ENCODE peak calls at places on chromosomes 1 and 21, in eight cellular contexts. G, C, U, D, S, X, Z and N are unnamed samples.

GRCh38 chr1:74673351-74674111 is at the start of gene ERICH3:
- DNase-seq in G (peak; percentile 20), C (no peak), U (no peak), D (peak; percentile 62), S (no peak), X (no peak), Z (no peak), N (no peak)

GRCh38 chr1:36625959-36626337 is 143.2 kb upstream of the CSF3R start:
- DNase-seq in G (no peak), C (no peak), U (no peak), D (no peak), S (no peak), X (no peak), Z (no peak), N (no peak)

GRCh38 chr1:229117664-229118300 is 153.1 kb upstream of the RAB4A start:
- DNase-seq in G (no peak), C (no peak), U (peak; percentile 33), D (peak; percentile 12), S (peak; percentile 88), X (no peak), Z (no peak), N (peak; percentile 20)

GRCh38 chr1:119410977-119411376 is 4.0 kb upstream of the HSD3B2 start:
- DNase-seq in G (no peak), C (no peak), U (no peak), D (no peak), S (no peak), X (no peak), Z (no peak), N (no peak)

GRCh38 chr1:22976461-22977243 is 4.0 kb upstream of the LACTBL1 start:
- DNase-seq in G (peak; percentile 75), C (peak; percentile 38), U (peak; percentile 88), D (peak; percentile 85), S (peak; percentile 78), X (peak; percentile 38), Z (peak; percentile 40), N (peak; percentile 65)

GRCh38 chr1:117795190-117795589 is 134.2 kb downstream of the GDAP2 start:
- DNase-seq in G (no peak), C (no peak), U (peak; percentile 88), D (no peak), S (no peak), X (no peak), Z (peak; percentile 36), N (peak; percentile 73)

GRCh38 chr21:15060776-15061175 is 4.0 kb downstream of the NRIP1 start:
- DNase-seq in G (no peak), C (no peak), U (peak; percentile 55), D (no peak), S (no peak), X (no peak), Z (no peak), N (no peak)

GRCh38 chr1:53249706-53250105 is 11.4 kb upstream of the MAGOH start:
- DNase-seq in G (no peak), C (no peak), U (no peak), D (no peak), S (no peak), X (no peak), Z (no peak), N (no peak)

GRCh38 chr1:46539968-46540367 is 11.5 kb downstream of the KNCN start:
- DNase-seq in G (no peak), C (no peak), U (peak; percentile 74), D (no peak), S (no peak), X (no peak), Z (peak; percentile 36), N (no peak)

GRCh38 chr1:183198463-183198862 is 12.4 kb downstream of the LAMC2 start:
- DNase-seq in G (no peak), C (no peak), U (no peak), D (no peak), S (no peak), X (no peak), Z (peak; percentile 91), N (peak; percentile 78)

GRCh38 chr1:160646711-160647328 is at the start of gene SLAMF1:
- DNase-seq in G (no peak), C (no peak), U (no peak), D (no peak), S (no peak), X (no peak), Z (no peak), N (no peak)

GRCh38 chr1:201015551-201016091 is 7.9 kb downstream of the KIF21B start:
- DNase-seq in G (no peak), C (no peak), U (no peak), D (no peak), S (no peak), X (no peak), Z (no peak), N (no peak)

GRCh38 chr1:111450185-111450584 is 921 bp downstream of the ATP5PB start:
- DNase-seq in G (no peak), C (no peak), U (no peak), D (no peak), S (no peak), X (no peak), Z (no peak), N (no peak)

GRCh38 chr1:91651671-91652071 is 151.0 kb downstream of the CDC7 start:
- DNase-seq in G (no peak), C (no peak), U (peak; percentile 21), D (no peak), S (no peak), X (no peak), Z (peak; percentile 84), N (no peak)

GRCh38 chr1:20700636-20701215 is 17.1 kb downstream of the KIF17 start:
- DNase-seq in G (no peak), C (no peak), U (no peak), D (no peak), S (no peak), X (no peak), Z (no peak), N (no peak)

GRCh38 chr1:36161656-36162531 is 5.9 kb downstream of the MAP7D1 start:
- DNase-seq in G (no peak), C (peak; percentile 32), U (peak; percentile 49), D (no peak), S (no peak), X (peak; percentile 41), Z (no peak), N (no peak)

GRCh38 chr1:247415423-247416361 is at the start of gene NLRP3:
- DNase-seq in G (no peak), C (peak; percentile 8), U (peak; percentile 66), D (no peak), S (no peak), X (peak; percentile 31), Z (no peak), N (no peak)

GRCh38 chr21:43758132-43758619 is 17.9 kb downstream of the CSTB start:
- DNase-seq in G (no peak), C (no peak), U (peak; percentile 17), D (no peak), S (no peak), X (no peak), Z (peak; percentile 63), N (no peak)

GRCh38 chr21:33374080-33374873 is 28.9 kb upstream of the IFNGR2 start:
- DNase-seq in G (peak; percentile 57), C (peak; percentile 22), U (peak; percentile 53), D (peak; percentile 13), S (peak; percentile 17), X (peak; percentile 63), Z (no peak), N (no peak)

GRCh38 chr1:150874455-150875196 is 1.8 kb downstream of the ARNT start:
- DNase-seq in G (no peak), C (no peak), U (no peak), D (no peak), S (no peak), X (no peak), Z (no peak), N (no peak)

GRCh38 chr1:46171872-46172271 is 3.0 kb upstream of the TSPAN1 start:
- DNase-seq in G (no peak), C (no peak), U (no peak), D (no peak), S (peak; percentile 59), X (no peak), Z (no peak), N (no peak)

GRCh38 chr1:155304558-155305063 is 3.4 kb upstream of the PKLR start:
- DNase-seq in G (no peak), C (no peak), U (no peak), D (no peak), S (no peak), X (no peak), Z (no peak), N (no peak)

GRCh38 chr1:59593798-59594790 is 220.7 kb upstream of the HOOK1 start:
- DNase-seq in G (no peak), C (no peak), U (no peak), D (no peak), S (no peak), X (no peak), Z (no peak), N (no peak)

GRCh38 chr1:187261637-187262036 is 432.9 kb downstream of the PLA2G4A start:
- DNase-seq in G (no peak), C (no peak), U (no peak), D (no peak), S (no peak), X (no peak), Z (no peak), N (peak; percentile 32)

GRCh38 chr1:44250113-44250781 is 37.0 kb downstream of the DMAP1 start:
- DNase-seq in G (no peak), C (no peak), U (no peak), D (no peak), S (no peak), X (no peak), Z (no peak), N (no peak)

GRCh38 chr1:2528966-2529750 is 905 bp downstream of the HES5 start:
- DNase-seq in G (no peak), C (no peak), U (no peak), D (no peak), S (peak; percentile 27), X (peak; percentile 54), Z (no peak), N (no peak)

GRCh38 chr21:16363563-16363962 is 633.8 kb downstream of the USP25 start:
- DNase-seq in G (no peak), C (no peak), U (no peak), D (peak; percentile 30), S (peak; percentile 53), X (no peak), Z (no peak), N (no peak)